ENCODE peak calls at places on chromosomes 12 and 14, in nine cellular contexts. S, W, X, E, V, J, U, Y and O are unnamed samples.
A peak's percentile ranks its signal among the peaks of the same experiment; 100 is the strongest.

GRCh38 chr12:43349863-43350262 is 202.1 kb downstream of the ADAMTS20 start:
- DNase-seq in S (no peak), W (no peak), X (peak; percentile 27), E (no peak), V (no peak), J (no peak), U (no peak), Y (no peak), O (no peak)

GRCh38 chr14:64878775-64879634 is 702 bp downstream of the SPTB start:
- DNase-seq in S (peak; percentile 62), W (peak; percentile 75), X (no peak), E (no peak), V (no peak), J (no peak), U (no peak), Y (no peak), O (no peak)

GRCh38 chr12:121475279-121475678 is 75.4 kb downstream of the RNF34 start:
- DNase-seq in S (no peak), W (no peak), X (no peak), E (no peak), V (no peak), J (no peak), U (no peak), Y (no peak), O (no peak)

GRCh38 chr14:95620659-95621059 is 65.6 kb upstream of the TCL1B start:
- DNase-seq in S (no peak), W (no peak), X (no peak), E (no peak), V (no peak), J (peak; percentile 3), U (no peak), Y (no peak), O (no peak)

GRCh38 chr12:59388176-59388575 is 207.7 kb upstream of the SLC16A7 start:
- DNase-seq in S (no peak), W (no peak), X (no peak), E (no peak), V (no peak), J (no peak), U (no peak), Y (no peak), O (no peak)

GRCh38 chr12:22978962-22979361 is 354.0 kb downstream of the ETNK1 start:
- DNase-seq in S (no peak), W (no peak), X (no peak), E (peak; percentile 75), V (no peak), J (no peak), U (no peak), Y (peak; percentile 98), O (no peak)

GRCh38 chr14:35533357-35534129 is 421 bp upstream of the INSM2 start:
- DNase-seq in S (peak; percentile 86), W (peak; percentile 89), X (peak; percentile 28), E (no peak), V (peak; percentile 45), J (peak; percentile 27), U (peak; percentile 12), Y (peak; percentile 20), O (peak; percentile 55)

GRCh38 chr14:61491224-61491623 is 169.8 kb downstream of the PRKCH start:
- DNase-seq in S (no peak), W (no peak), X (no peak), E (no peak), V (no peak), J (no peak), U (no peak), Y (no peak), O (no peak)

GRCh38 chr12:108745641-108746040 is 14.3 kb upstream of the CORO1C start:
- DNase-seq in S (no peak), W (no peak), X (no peak), E (no peak), V (no peak), J (no peak), U (no peak), Y (no peak), O (no peak)

GRCh38 chr12:52004042-52004648 is 2.6 kb upstream of the TAMALIN start:
- DNase-seq in S (peak; percentile 77), W (peak; percentile 51), X (peak; percentile 57), E (no peak), V (no peak), J (no peak), U (no peak), Y (peak; percentile 56), O (peak; percentile 62)

GRCh38 chr12:12560587-12561304 is 1.9 kb downstream of the DUSP16 start:
- DNase-seq in S (no peak), W (no peak), X (peak; percentile 81), E (no peak), V (no peak), J (peak; percentile 64), U (peak; percentile 90), Y (peak; percentile 58), O (peak; percentile 84)

GRCh38 chr14:33555710-33556350 is 395.0 kb downstream of the EGLN3 start:
- DNase-seq in S (no peak), W (no peak), X (no peak), E (no peak), V (no peak), J (no peak), U (no peak), Y (no peak), O (no peak)

GRCh38 chr14:53032161-53032803 is 81.4 kb upstream of the FERMT2 start:
- DNase-seq in S (no peak), W (no peak), X (no peak), E (no peak), V (peak; percentile 24), J (no peak), U (no peak), Y (peak; percentile 94), O (no peak)

GRCh38 chr14:36281309-36281708 is 39.1 kb downstream of the MBIP start:
- DNase-seq in S (no peak), W (no peak), X (peak; percentile 7), E (no peak), V (no peak), J (no peak), U (no peak), Y (no peak), O (no peak)

GRCh38 chr14:94439453-94440057 is 13.0 kb downstream of the SERPINA11 start:
- DNase-seq in S (no peak), W (no peak), X (no peak), E (no peak), V (no peak), J (no peak), U (no peak), Y (no peak), O (no peak)

GRCh38 chr14:22263961-22264360 is 325.1 kb downstream of the DAD1 start:
- DNase-seq in S (no peak), W (no peak), X (no peak), E (no peak), V (no peak), J (no peak), U (no peak), Y (no peak), O (no peak)

GRCh38 chr12:123427036-123427769 is 9.3 kb downstream of the RILPL2 start:
- DNase-seq in S (no peak), W (no peak), X (no peak), E (no peak), V (no peak), J (peak; percentile 39), U (no peak), Y (no peak), O (no peak)

GRCh38 chr12:11130382-11130781 is 4.1 kb downstream of the TAS2R30 start:
- DNase-seq in S (no peak), W (no peak), X (no peak), E (no peak), V (no peak), J (no peak), U (no peak), Y (no peak), O (no peak)

GRCh38 chr14:32252030-32252670 is 49.1 kb upstream of the RNU6-8 start:
- DNase-seq in S (peak; percentile 68), W (no peak), X (peak; percentile 71), E (no peak), V (no peak), J (peak; percentile 19), U (peak; percentile 72), Y (peak; percentile 72), O (peak; percentile 83)

GRCh38 chr12:6267007-6267721 is 43.3 kb upstream of the PLEKHG6 start:
- DNase-seq in S (peak; percentile 49), W (no peak), X (no peak), E (no peak), V (no peak), J (no peak), U (no peak), Y (peak; percentile 30), O (no peak)

GRCh38 chr12:12636641-12637040 is 25.0 kb downstream of the CREBL2 start:
- DNase-seq in S (no peak), W (no peak), X (no peak), E (no peak), V (no peak), J (no peak), U (no peak), Y (no peak), O (no peak)

GRCh38 chr14:92754956-92755355 is 6.5 kb upstream of the LGMN start:
- DNase-seq in S (no peak), W (no peak), X (no peak), E (no peak), V (no peak), J (no peak), U (no peak), Y (no peak), O (no peak)

GRCh38 chr12:43338848-43339526 is 213.0 kb downstream of the ADAMTS20 start:
- DNase-seq in S (peak; percentile 36), W (no peak), X (peak; percentile 75), E (no peak), V (no peak), J (no peak), U (no peak), Y (peak; percentile 54), O (peak; percentile 85)

GRCh38 chr12:113448874-113449273 is 22.8 kb downstream of the LHX5 start:
- DNase-seq in S (no peak), W (no peak), X (no peak), E (no peak), V (no peak), J (no peak), U (no peak), Y (no peak), O (no peak)

GRCh38 chr12:6458281-6459003 is 6.6 kb downstream of the TAPBPL start:
- DNase-seq in S (peak; percentile 74), W (no peak), X (no peak), E (no peak), V (no peak), J (no peak), U (no peak), Y (no peak), O (no peak)

GRCh38 chr12:114853003-114853529 is 169.1 kb upstream of the TBX3 start:
- DNase-seq in S (no peak), W (no peak), X (no peak), E (no peak), V (no peak), J (no peak), U (no peak), Y (peak; percentile 87), O (no peak)

GRCh38 chr12:5124401-5124800 is 80.7 kb downstream of the KCNA5 start:
- DNase-seq in S (no peak), W (no peak), X (no peak), E (no peak), V (no peak), J (no peak), U (no peak), Y (no peak), O (no peak)

GRCh38 chr14:22848391-22849164 is 12.2 kb downstream of the MMP14 start:
- DNase-seq in S (peak; percentile 25), W (no peak), X (no peak), E (no peak), V (peak; percentile 82), J (no peak), U (no peak), Y (peak; percentile 92), O (no peak)

GRCh38 chr12:116284401-116284800 is 6.9 kb upstream of the MED13L start:
- DNase-seq in S (no peak), W (no peak), X (peak; percentile 98), E (no peak), V (no peak), J (no peak), U (no peak), Y (no peak), O (no peak)

GRCh38 chr12:120522568-120522967 is 6.4 kb downstream of the COQ5 start:
- DNase-seq in S (no peak), W (no peak), X (no peak), E (no peak), V (no peak), J (no peak), U (no peak), Y (no peak), O (no peak)

GRCh38 chr14:105107351-105107750 is 42.1 kb upstream of the GPR132 start:
- DNase-seq in S (no peak), W (no peak), X (no peak), E (no peak), V (no peak), J (no peak), U (no peak), Y (no peak), O (no peak)